ENCODE peak calls at places on chromosomes 12 and 14, in five cellular contexts. One of them, this sample, is unnamed.

GRCh38 chr14:99579903-99580570 is 24.0 kb downstream of the CCDC85C start:
- DNase-seq in left cardiac atrium: no peak
- DNase-seq in Jurkat, Clone E6-1: no peak
- DNase-seq in ovary: no peak
- DNase-seq in mucosa of descending colon: peak; percentile 86
- DNase-seq in this sample: no peak

GRCh38 chr14:96637521-96637920 is 135.3 kb downstream of the PAPOLA start:
- DNase-seq in left cardiac atrium: no peak
- DNase-seq in Jurkat, Clone E6-1: no peak
- DNase-seq in ovary: no peak
- DNase-seq in mucosa of descending colon: no peak
- DNase-seq in this sample: no peak

GRCh38 chr12:20101046-20101445 is 267.3 kb upstream of the PDE3A start:
- DNase-seq in left cardiac atrium: peak; percentile 40
- DNase-seq in Jurkat, Clone E6-1: no peak
- DNase-seq in ovary: no peak
- DNase-seq in mucosa of descending colon: no peak
- DNase-seq in this sample: no peak

GRCh38 chr12:112750971-112751370 is 40.6 kb upstream of the RPH3A start:
- DNase-seq in left cardiac atrium: no peak
- DNase-seq in Jurkat, Clone E6-1: no peak
- DNase-seq in ovary: no peak
- DNase-seq in mucosa of descending colon: no peak
- DNase-seq in this sample: no peak

GRCh38 chr12:49478949-49479664 is 59.7 kb upstream of the KCNH3 start:
- DNase-seq in left cardiac atrium: no peak
- DNase-seq in Jurkat, Clone E6-1: no peak
- DNase-seq in ovary: no peak
- DNase-seq in mucosa of descending colon: no peak
- DNase-seq in this sample: no peak

GRCh38 chr14:74941676-74942097 is 13.7 kb downstream of the PGF start:
- DNase-seq in left cardiac atrium: peak; percentile 80
- DNase-seq in Jurkat, Clone E6-1: no peak
- DNase-seq in ovary: no peak
- DNase-seq in mucosa of descending colon: peak; percentile 59
- DNase-seq in this sample: no peak

GRCh38 chr12:75571204-75571603 is 59.8 kb upstream of the KRR1 start:
- DNase-seq in left cardiac atrium: no peak
- DNase-seq in Jurkat, Clone E6-1: no peak
- DNase-seq in ovary: no peak
- DNase-seq in mucosa of descending colon: no peak
- DNase-seq in this sample: no peak

GRCh38 chr12:89060133-89060532 is 292.2 kb downstream of the DUSP6 start:
- DNase-seq in left cardiac atrium: no peak
- DNase-seq in Jurkat, Clone E6-1: no peak
- DNase-seq in ovary: no peak
- DNase-seq in mucosa of descending colon: no peak
- DNase-seq in this sample: no peak

GRCh38 chr12:85550924-85551323 is 270.9 kb downstream of the ALX1 start:
- DNase-seq in left cardiac atrium: no peak
- DNase-seq in Jurkat, Clone E6-1: no peak
- DNase-seq in ovary: no peak
- DNase-seq in mucosa of descending colon: no peak
- DNase-seq in this sample: no peak

GRCh38 chr14:58796201-58796600 is 158.4 kb downstream of the DACT1 start:
- DNase-seq in left cardiac atrium: no peak
- DNase-seq in Jurkat, Clone E6-1: no peak
- DNase-seq in ovary: no peak
- DNase-seq in mucosa of descending colon: no peak
- DNase-seq in this sample: no peak

GRCh38 chr14:105066285-105067071 is 1.2 kb upstream of the GPR132 start:
- DNase-seq in left cardiac atrium: no peak
- DNase-seq in Jurkat, Clone E6-1: no peak
- DNase-seq in ovary: no peak
- DNase-seq in mucosa of descending colon: no peak
- DNase-seq in this sample: no peak

GRCh38 chr12:111436811-111437210 is 31.1 kb downstream of the SH2B3 start:
- DNase-seq in left cardiac atrium: no peak
- DNase-seq in Jurkat, Clone E6-1: no peak
- DNase-seq in ovary: no peak
- DNase-seq in mucosa of descending colon: no peak
- DNase-seq in this sample: no peak

GRCh38 chr12:93614917-93615596 is 42.6 kb downstream of the SOCS2 start:
- DNase-seq in left cardiac atrium: no peak
- DNase-seq in Jurkat, Clone E6-1: no peak
- DNase-seq in ovary: no peak
- DNase-seq in mucosa of descending colon: no peak
- DNase-seq in this sample: no peak

GRCh38 chr12:130804216-130804615 is 34.8 kb downstream of the STX2 start:
- DNase-seq in left cardiac atrium: no peak
- DNase-seq in Jurkat, Clone E6-1: no peak
- DNase-seq in ovary: no peak
- DNase-seq in mucosa of descending colon: no peak
- DNase-seq in this sample: no peak

GRCh38 chr12:38155020-38155395 is 161.6 kb upstream of the ALG10B start:
- DNase-seq in left cardiac atrium: no peak
- DNase-seq in Jurkat, Clone E6-1: no peak
- DNase-seq in ovary: no peak
- DNase-seq in mucosa of descending colon: no peak
- DNase-seq in this sample: no peak

GRCh38 chr12:125021096-125021495 is 27.7 kb downstream of the BRI3BP start:
- DNase-seq in left cardiac atrium: no peak
- DNase-seq in Jurkat, Clone E6-1: no peak
- DNase-seq in ovary: no peak
- DNase-seq in mucosa of descending colon: no peak
- DNase-seq in this sample: no peak

GRCh38 chr14:68824517-68825347 is 31.9 kb upstream of the ZFP36L1 start:
- DNase-seq in left cardiac atrium: peak; percentile 89
- DNase-seq in Jurkat, Clone E6-1: no peak
- DNase-seq in ovary: peak; percentile 89
- DNase-seq in mucosa of descending colon: peak; percentile 89
- DNase-seq in this sample: no peak

GRCh38 chr14:98623806-98624430 is 648.1 kb downstream of the BCL11B start:
- DNase-seq in left cardiac atrium: no peak
- DNase-seq in Jurkat, Clone E6-1: no peak
- DNase-seq in ovary: no peak
- DNase-seq in mucosa of descending colon: no peak
- DNase-seq in this sample: no peak

GRCh38 chr14:105485720-105486332 is 860 bp upstream of the CRIP1 start:
- DNase-seq in left cardiac atrium: peak; percentile 57
- DNase-seq in Jurkat, Clone E6-1: no peak
- DNase-seq in ovary: no peak
- DNase-seq in mucosa of descending colon: peak; percentile 63
- DNase-seq in this sample: no peak

GRCh38 chr14:95597784-95598204 is 62.9 kb downstream of the GLRX5 start:
- DNase-seq in left cardiac atrium: no peak
- DNase-seq in Jurkat, Clone E6-1: no peak
- DNase-seq in ovary: no peak
- DNase-seq in mucosa of descending colon: no peak
- DNase-seq in this sample: no peak

GRCh38 chr14:103527408-103528157 is 1.4 kb upstream of the TRMT61A start:
- DNase-seq in left cardiac atrium: no peak
- DNase-seq in Jurkat, Clone E6-1: no peak
- DNase-seq in ovary: no peak
- DNase-seq in mucosa of descending colon: peak; percentile 40
- DNase-seq in this sample: no peak

GRCh38 chr14:80278293-80279037 is 67.2 kb upstream of the DIO2 start:
- DNase-seq in left cardiac atrium: peak; percentile 44
- DNase-seq in Jurkat, Clone E6-1: no peak
- DNase-seq in ovary: no peak
- DNase-seq in mucosa of descending colon: no peak
- DNase-seq in this sample: no peak

This sample was measured in epithelial cell of prostate.